ENCODE peak calls at places on chromosomes 6 and 20, in eight cellular contexts. N is MM.1S, B is dorsolateral prefrontal cortex, A is stomach, P is tibial nerve, X is choroid plexus epithelial cell, H is PC-3, S is ovary. T is an unnamed sample.

GRCh38 chr6:139762587-139763031 is 388.2 kb upstream of the CITED2 start:
- DNase-seq in S (no peak), P (no peak), B (no peak), N (no peak), X (no peak), H (peak), A (no peak), T (no peak)

GRCh38 chr6:154890874-154891273 is 104.2 kb upstream of the TIAM2 start:
- DNase-seq in A (no peak), P (no peak), H (no peak), N (no peak), B (no peak), X (no peak), S (no peak), T (no peak)

GRCh38 chr20:45592574-45593189 is 13.6 kb upstream of the WFDC8 start:
- DNase-seq in B (no peak), N (peak), H (peak), P (no peak), S (no peak), A (no peak), X (peak), T (no peak)

GRCh38 chr6:156582509-156582992 is 194.6 kb upstream of the ARID1B start:
- DNase-seq in P (no peak), N (peak), B (no peak), H (no peak), A (no peak), S (no peak), X (no peak), T (no peak)

GRCh38 chr6:89527634-89528033 is 94.7 kb downstream of the ANKRD6 start:
- DNase-seq in H (peak), P (no peak), X (no peak), B (no peak), A (no peak), S (no peak), N (no peak), T (no peak)

GRCh38 chr6:11535801-11536230 is 1.7 kb upstream of the TMEM170B start:
- DNase-seq in X (peak), A (peak), H (peak), S (no peak), P (no peak), B (no peak), N (peak), T (no peak)

GRCh38 chr20:17520583-17520982 is 10.6 kb downstream of the BFSP1 start:
- DNase-seq in P (no peak), X (no peak), N (no peak), B (no peak), H (no peak), A (no peak), S (no peak), T (no peak)

GRCh38 chr6:32622545-32623401 is 14.4 kb upstream of the HLA-DQA1 start:
- DNase-seq in S (no peak), A (no peak), N (peak), B (no peak), H (peak), X (peak), P (no peak), T (no peak)

GRCh38 chr20:46637861-46638366 is 13.3 kb downstream of the SLC13A3 start:
- DNase-seq in H (no peak), P (no peak), X (no peak), B (no peak), N (no peak), A (no peak), S (no peak), T (no peak)

GRCh38 chr6:144696610-144697376 is 411.7 kb downstream of the UTRN start:
- DNase-seq in B (no peak), H (peak), A (no peak), P (no peak), N (no peak), S (no peak), X (peak), T (no peak)

GRCh38 chr6:143405381-143406154 is 44.9 kb downstream of the ADAT2 start:
- DNase-seq in A (no peak), N (no peak), P (no peak), X (peak), S (no peak), H (peak), B (no peak), T (no peak)

GRCh38 chr20:58141971-58142842 is 86.2 kb downstream of the ANKRD60 start:
- DNase-seq in P (peak), A (no peak), B (no peak), N (no peak), H (no peak), S (no peak), X (no peak), T (no peak)

GRCh38 chr6:168408504-168409136 is 32.4 kb upstream of the SMOC2 start:
- DNase-seq in B (no peak), H (no peak), N (no peak), S (no peak), P (no peak), X (no peak), A (no peak), T (no peak)

GRCh38 chr6:163526356-163526755 is 111.8 kb downstream of the QKI start:
- DNase-seq in S (no peak), X (no peak), A (no peak), H (no peak), B (no peak), P (no peak), N (no peak), T (no peak)

GRCh38 chr6:90003069-90003800 is 109.0 kb downstream of the GJA10 start:
- DNase-seq in X (no peak), H (peak), S (no peak), B (no peak), P (no peak), N (no peak), A (no peak), T (no peak)

GRCh38 chr20:25277051-25277801 is 29.3 kb downstream of the PYGB start:
- DNase-seq in A (peak), B (peak), X (no peak), H (no peak), S (peak), N (no peak), P (peak), T (no peak)

GRCh38 chr6:124982669-124983068 is 20.4 kb downstream of the RNF217 start:
- DNase-seq in P (no peak), X (no peak), N (no peak), B (no peak), H (peak), S (no peak), A (no peak), T (no peak)

GRCh38 chr20:29497261-29497671 is 1760.2 kb upstream of the DEFB115 start:
- DNase-seq in S (no peak), B (no peak), X (peak), A (no peak), N (peak), P (no peak), H (peak), T (no peak)

DNA sequence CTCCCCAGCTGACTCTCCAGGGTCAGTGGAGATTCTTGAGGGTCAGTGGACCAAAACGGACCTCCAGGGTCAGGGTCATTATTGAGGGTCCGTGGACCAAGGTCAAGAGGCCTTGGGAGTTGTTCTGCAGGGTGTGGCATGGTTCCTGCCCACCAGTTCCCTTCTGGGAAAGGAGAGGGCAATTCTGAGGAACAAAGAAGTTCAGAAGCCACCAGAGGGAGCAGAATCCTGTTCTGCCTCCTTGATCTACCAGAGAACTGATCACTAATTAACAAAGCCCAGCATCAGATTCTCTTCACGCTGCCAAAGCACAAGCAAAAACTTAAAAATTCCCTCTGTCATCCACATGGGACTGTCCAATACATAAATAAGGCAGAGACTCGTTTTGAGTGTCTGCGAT is 263.4 kb downstream of the DHX35 start:
- DNase-seq in H (no peak), N (no peak), B (no peak), P (no peak), A (no peak), S (no peak), X (no peak), T (no peak)
- TF ChIP-seq CTCF in H (no peak), N (no peak), B (no peak), P (no peak), A (no peak), S (no peak), X (no peak), T (no peak)

GRCh38 chr6:57216235-57217101 is 5.6 kb downstream of the RAB23 start:
- DNase-seq in B (no peak), S (no peak), N (no peak), X (peak), A (peak), H (peak), P (no peak), T (no peak)
- TF ChIP-seq CTCF in B (peak), S (no peak), N (peak), X (no peak), A (no peak), H (peak), P (no peak), T (no peak)

GRCh38 chr6:56891754-56892153 is 63.2 kb upstream of the BEND6 start:
- DNase-seq in P (no peak), X (no peak), A (no peak), B (no peak), H (peak), S (no peak), N (no peak), T (no peak)
- TF ChIP-seq CTCF in P (no peak), X (no peak), A (no peak), B (no peak), H (peak), S (no peak), N (no peak), T (peak)

GRCh38 chr6:138287144-138287955 is 69.1 kb upstream of the PBOV1 start:
- DNase-seq in H (peak), N (peak), A (peak), X (peak), S (no peak), B (no peak), P (no peak), T (no peak)
- TF ChIP-seq CTCF in H (peak), N (peak), A (no peak), X (peak), S (no peak), B (peak), P (peak), T (peak)

GRCh38 chr20:23441850-23442313 is 2.4 kb downstream of the CSTL1 start:
- DNase-seq in B (peak), A (peak), N (peak), S (peak), P (peak), X (peak), H (peak), T (peak)
- TF ChIP-seq CTCF in B (peak), A (no peak), N (peak), S (peak), P (peak), X (peak), H (peak), T (peak)

GRCh38 chr6:75305573-75305972 is 21.0 kb upstream of the TMEM30A start:
- DNase-seq in X (no peak), N (no peak), A (no peak), H (no peak), S (no peak), P (no peak), B (no peak), T (no peak)
- TF ChIP-seq CTCF in X (peak), N (no peak), A (no peak), H (no peak), S (no peak), P (no peak), B (no peak), T (no peak)